ENCODE peak calls at places on chromosomes 13 and 19, in seven cellular contexts. S is pancreas; K is IMR-90; I is CD8-positive, alpha-beta T cell; R is foreskin fibroblast; E is PC-9; O is upper lobe of right lung. X is an unnamed sample.

GRCh38 chr13:92354583-92354982 is 872.0 kb upstream of the GPC6 start:
- DNase-seq in E (no peak), K (no peak), S (no peak), O (no peak), R (no peak), I (no peak), X (peak)

GRCh38 chr19:55041627-55042343 is 3.7 kb upstream of the GP6 start:
- DNase-seq in K (no peak), O (peak), R (no peak), S (no peak), I (peak), E (no peak), X (no peak)

GRCh38 chr13:110126391-110126961 is 180.5 kb downstream of the COL4A1 start:
- DNase-seq in S (no peak), O (no peak), E (peak), I (no peak), R (peak), K (peak), X (peak)

GRCh38 chr19:6319376-6319775 is 14.0 kb downstream of the ACER1 start:
- DNase-seq in K (no peak), E (no peak), S (no peak), O (no peak), I (no peak), R (no peak), X (no peak)

GRCh38 chr13:66704110-66704509 is 526.0 kb downstream of the PCDH9 start:
- DNase-seq in I (no peak), S (no peak), R (no peak), E (no peak), O (no peak), K (no peak), X (no peak)

GRCh38 chr19:56949651-56950050 is 109.1 kb upstream of the PEG3 start:
- DNase-seq in R (no peak), S (no peak), I (no peak), E (no peak), O (no peak), K (no peak), X (no peak)

GRCh38 chr13:49716615-49717014 is 25.3 kb upstream of the EBPL start:
- DNase-seq in O (no peak), E (no peak), R (no peak), K (no peak), S (no peak), I (no peak), X (no peak)

GRCh38 chr13:112513761-112514160 is 74.2 kb downstream of the TUBGCP3 start:
- DNase-seq in K (no peak), R (no peak), I (no peak), O (no peak), E (no peak), S (no peak), X (no peak)

GRCh38 chr13:113937497-113938140 is 36.3 kb downstream of the C13orf46 start:
- DNase-seq in O (no peak), E (no peak), K (no peak), I (no peak), R (no peak), S (no peak), X (no peak)

GRCh38 chr19:1252818-1253513 is 4.6 kb downstream of the MIDN start:
- DNase-seq in K (peak), O (peak), E (peak), R (peak), S (peak), I (peak), X (peak)

GRCh38 chr19:47075941-47076340 is 27.5 kb upstream of the TMEM160 start:
- DNase-seq in O (no peak), K (peak), E (no peak), R (no peak), S (no peak), I (no peak), X (no peak)

GRCh38 chr13:98517576-98518310 is 59.2 kb downstream of the STK24 start:
- DNase-seq in K (no peak), O (no peak), S (no peak), R (no peak), I (no peak), E (no peak), X (no peak)

GRCh38 chr19:56692496-56692895 is 20.9 kb upstream of the ZNF835 start:
- DNase-seq in I (no peak), K (no peak), O (no peak), E (no peak), S (no peak), R (no peak), X (no peak)

GRCh38 chr13:88000239-88000638 is 329.1 kb downstream of the SLITRK5 start:
- DNase-seq in K (peak), R (no peak), S (no peak), O (no peak), E (no peak), I (no peak), X (no peak)
- TF ChIP-seq CTCF in K (peak), R (no peak), S (no peak), O (no peak), E (no peak), I (no peak), X (peak)

GRCh38 chr19:4089946-4090345 is 23.2 kb upstream of the ZBTB7A start:
- DNase-seq in E (no peak), K (no peak), R (no peak), S (no peak), I (no peak), O (no peak), X (no peak)
- H3K4me3 ChIP-seq in E (no peak), K (no peak), R (no peak), S (no peak), I (no peak), O (peak), X (no peak)

GRCh38 chr19:37987356-37988332 is 80.6 kb downstream of the SIPA1L3 start:
- DNase-seq in O (no peak), E (no peak), I (no peak), R (no peak), K (no peak), S (no peak), X (no peak)
- TF ChIP-seq CTCF in O (no peak), E (peak), I (no peak), R (no peak), K (peak), S (no peak), X (peak)

DNA sequence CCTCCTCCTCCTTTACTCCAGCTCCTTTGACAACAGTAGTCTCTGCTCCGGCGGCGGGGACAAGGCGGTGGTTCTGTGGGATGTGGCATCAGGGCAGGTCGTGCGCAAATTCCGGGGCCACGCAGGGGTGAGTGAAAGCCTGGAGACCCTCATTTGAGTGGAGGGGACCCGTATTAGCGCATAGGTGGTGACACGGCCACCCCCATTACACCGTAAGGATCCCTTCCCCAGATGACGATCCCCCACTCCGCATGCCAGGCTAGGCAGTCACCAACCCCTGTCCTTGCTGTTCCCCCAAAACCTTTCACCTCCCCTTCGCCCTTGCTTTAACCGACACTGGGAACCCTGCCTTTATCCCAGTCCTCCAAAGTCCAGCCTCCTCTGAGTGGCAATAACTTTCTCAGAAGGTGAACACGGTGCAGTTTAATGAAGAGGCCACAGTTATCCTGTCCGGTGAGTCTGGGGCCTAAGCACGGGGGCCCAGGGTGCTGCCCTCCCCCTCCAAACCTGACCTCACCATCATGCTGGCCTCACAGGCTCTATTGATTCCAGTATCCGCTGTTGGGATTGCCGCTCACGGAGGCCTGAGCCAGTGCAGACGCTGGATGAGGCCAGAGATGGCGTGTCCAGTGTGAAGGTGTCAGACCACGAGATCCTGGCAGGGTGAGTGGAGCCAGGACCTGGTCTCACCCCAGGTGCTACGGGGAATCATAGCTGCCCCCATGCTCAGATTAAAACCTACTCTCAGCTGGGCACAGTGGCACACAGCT is 3.7 kb downstream of the WDR83 start:
- DNase-seq in K (no peak), R (no peak), O (no peak), S (no peak), E (no peak), I (no peak), X (no peak)
- H3K4me3 ChIP-seq in K (peak), R (peak), O (peak), S (peak), E (peak), I (peak), X (peak)

DNA sequence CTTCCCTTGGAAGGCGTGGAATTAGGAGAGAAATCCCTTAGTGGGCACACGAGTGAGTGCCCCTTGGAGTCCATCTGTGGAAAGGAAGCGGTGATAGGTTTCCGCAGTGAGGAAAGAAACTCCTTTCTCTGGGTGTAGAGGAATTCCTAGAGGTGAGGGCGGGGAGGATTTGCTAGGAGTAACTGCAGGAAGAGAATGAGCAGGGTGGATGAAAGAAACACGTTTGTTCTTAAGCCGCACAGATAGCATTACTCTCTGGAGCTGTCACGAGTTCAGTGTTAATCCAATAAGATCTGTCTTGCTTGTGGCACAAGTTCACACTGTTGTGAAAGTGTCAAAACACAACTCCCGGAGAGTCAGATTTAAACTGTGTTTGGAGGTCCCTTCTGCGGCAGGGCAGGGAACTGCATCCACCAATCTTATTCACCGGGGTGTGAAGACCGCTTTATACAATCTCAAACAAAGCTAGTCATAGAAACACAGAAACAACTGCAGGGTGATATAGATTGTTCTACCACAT is 1.2 kb downstream of the KL start:
- DNase-seq in E (no peak), R (no peak), S (no peak), I (no peak), O (no peak), K (peak), X (peak)
- TF ChIP-seq CTCF in E (no peak), R (peak), S (peak), I (peak), O (peak), K (peak), X (peak)

DNA sequence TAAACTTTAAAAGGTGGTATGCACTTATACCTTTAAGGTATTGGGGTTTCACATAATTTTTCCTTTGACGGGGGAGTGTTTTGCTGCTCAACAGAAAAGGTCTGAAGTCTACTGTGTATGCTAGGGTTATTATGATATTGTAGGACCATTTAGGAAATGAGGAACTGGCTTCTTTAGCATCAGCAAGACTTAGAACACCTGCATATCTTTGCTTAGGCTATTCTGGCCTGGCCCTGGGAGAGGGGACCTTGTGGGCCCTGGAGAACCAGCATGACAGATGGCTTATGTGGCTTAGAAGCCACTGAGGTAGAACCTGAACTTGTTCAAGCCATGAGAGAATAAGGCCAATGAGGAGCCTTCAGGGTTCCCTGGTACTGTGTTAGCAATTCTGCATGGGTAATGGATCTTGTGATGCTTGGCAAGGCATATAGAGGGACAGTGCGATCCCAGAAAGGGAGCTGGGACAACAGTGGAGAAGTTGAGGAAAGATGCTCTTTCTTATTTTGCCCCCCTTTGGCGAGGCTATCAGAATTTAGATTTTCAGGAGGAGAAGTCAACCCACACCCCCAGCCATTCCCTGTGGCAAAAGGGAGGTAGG is 4.3 kb downstream of the RGCC start:
- DNase-seq in E (no peak), S (no peak), R (no peak), I (no peak), K (no peak), O (no peak), X (no peak)
- H3K4me3 ChIP-seq in E (no peak), S (no peak), R (no peak), I (peak), K (no peak), O (peak), X (no peak)

GRCh38 chr19:40804783-40805242 is 5.8 kb downstream of the EGLN2 start:
- DNase-seq in K (no peak), O (peak), E (no peak), R (no peak), I (no peak), S (no peak), X (no peak)
- TF ChIP-seq CTCF in K (no peak), O (no peak), E (no peak), R (no peak), I (no peak), S (no peak), X (peak)

GRCh38 chr19:49056101-49056901 is 1.2 kb downstream of the CGB7 start:
- DNase-seq in O (peak), I (no peak), K (peak), E (peak), R (peak), S (peak), X (no peak)
- H3K4me3 ChIP-seq in O (peak), I (peak), K (peak), E (peak), R (peak), S (peak), X (peak)

X was measured in retinal pigment epithelial cell.